ENCODE peak calls at places on chromosomes 4 and X, in four cellular contexts. R is fibroblast of mammary gland, F is brain microvascular endothelial cell, M is ovary. S is an unnamed sample.

GRCh38 chrX:64204252-64204651 is 1.3 kb downstream of the AMER1 start:
- DNase-seq in R (peak; percentile 1), F (no peak), M (peak; percentile 52), S (no peak)

GRCh38 chr4:107863850-107864371 is 39.2 kb downstream of the SGMS2 start:
- DNase-seq in R (peak; percentile 45), F (peak; percentile 74), M (no peak), S (no peak)

GRCh38 chr4:77734928-77735327 is 84.2 kb downstream of the CNOT6L start:
- DNase-seq in R (peak; percentile 63), F (peak; percentile 77), M (no peak), S (peak; percentile 46)

GRCh38 chr4:98332017-98332416 is 70.8 kb downstream of the RAP1GDS1 start:
- DNase-seq in R (no peak), F (no peak), M (no peak), S (no peak)

GRCh38 chrX:54641530-54641929 is 111.5 kb downstream of the GNL3L start:
- DNase-seq in R (peak; percentile 7), F (no peak), M (no peak), S (no peak)

GRCh38 chr4:41331224-41331623 is 74.5 kb downstream of the UCHL1 start:
- DNase-seq in R (no peak), F (no peak), M (no peak), S (no peak)

GRCh38 chrX:46735625-46736024 is 23.3 kb downstream of the SLC9A7 start:
- DNase-seq in R (no peak), F (no peak), M (no peak), S (no peak)

GRCh38 chrX:16882702-16883486 is 12.7 kb upstream of the RBBP7 start:
- DNase-seq in R (peak; percentile 69), F (peak; percentile 78), M (peak; percentile 60), S (peak; percentile 17)

GRCh38 chr4:140152015-140152703 is 1.8 kb downstream of the MAML3 start:
- DNase-seq in R (no peak), F (no peak), M (peak; percentile 84), S (no peak)

GRCh38 chr4:124334119-124334518 is 378.4 kb downstream of the ANKRD50 start:
- DNase-seq in R (peak; percentile 93), F (peak; percentile 83), M (no peak), S (peak; percentile 80)

GRCh38 chrX:7133036-7133412 is 14.5 kb upstream of the STS start:
- DNase-seq in R (peak; percentile 37), F (no peak), M (no peak), S (no peak)

GRCh38 chrX:150680974-150681373 is 12.2 kb upstream of the MTMR1 start:
- DNase-seq in R (peak; percentile 23), F (no peak), M (peak; percentile 18), S (no peak)

GRCh38 chr4:106671711-106672110 is 303.1 kb upstream of the GIMD1 start:
- DNase-seq in R (peak; percentile 21), F (peak; percentile 31), M (no peak), S (no peak)

GRCh38 chr4:37827030-37827705 is 682 bp downstream of the PGM2 start:
- DNase-seq in R (peak; percentile 76), F (peak; percentile 68), M (no peak), S (no peak)

GRCh38 chr4:15717126-15717525 is 14.3 kb downstream of the BST1 start:
- DNase-seq in R (no peak), F (peak; percentile 24), M (no peak), S (no peak)

GRCh38 chrX:107659768-107660167 is 31.5 kb downstream of the PRPS1 start:
- DNase-seq in R (peak; percentile 73), F (peak; percentile 33), M (no peak), S (no peak)
- TF ChIP-seq CTCF in R (peak; percentile 88), F (peak; percentile 79), M (peak; percentile 49), S (peak; percentile 79)

GRCh38 chr4:178395798-178396197 is 953.6 kb upstream of the AGA start:
- DNase-seq in R (no peak), F (no peak), M (no peak), S (no peak)
- H3K4me3 ChIP-seq in R (no peak overlapping the region), F (no peak overlapping the region), M (no peak overlapping the region), S (no peak overlapping the region)

GRCh38 chrX:49106296-49106695 is 17.2 kb downstream of the GPKOW start:
- DNase-seq in R (no peak), F (no peak), M (no peak), S (no peak)

GRCh38 chrX:49103637-49104036 is 19.9 kb downstream of the GPKOW start:
- DNase-seq in R (no peak), F (no peak), M (no peak), S (no peak)

GRCh38 chrX:49100704-49101628 is 21.3 kb upstream of the WDR45 start:
- DNase-seq in R (peak; percentile 90), F (peak; percentile 86), M (peak; percentile 84), S (peak; percentile 44)

GRCh38 chrX:49102221-49102620 is 21.3 kb downstream of the GPKOW start:
- DNase-seq in R (no peak), F (no peak), M (no peak), S (no peak)

GRCh38 chrX:49101629-49101984 is 21.9 kb upstream of the WDR45 start:
- DNase-seq in R (no peak), F (no peak), M (no peak), S (no peak)
- TF ChIP-seq CTCF in R (no peak), F (peak; percentile 30), M (no peak), S (no peak)

GRCh38 chrX:1231850-1232505 is 19.5 kb upstream of the CRLF2 start:
- DNase-seq in R (no peak), F (no peak), M (no peak), S (no peak)
- H3K4me3 ChIP-seq in R (no peak overlapping the region), F (no peak overlapping the region), M (no peak overlapping the region), S (no peak overlapping the region)

DNA sequence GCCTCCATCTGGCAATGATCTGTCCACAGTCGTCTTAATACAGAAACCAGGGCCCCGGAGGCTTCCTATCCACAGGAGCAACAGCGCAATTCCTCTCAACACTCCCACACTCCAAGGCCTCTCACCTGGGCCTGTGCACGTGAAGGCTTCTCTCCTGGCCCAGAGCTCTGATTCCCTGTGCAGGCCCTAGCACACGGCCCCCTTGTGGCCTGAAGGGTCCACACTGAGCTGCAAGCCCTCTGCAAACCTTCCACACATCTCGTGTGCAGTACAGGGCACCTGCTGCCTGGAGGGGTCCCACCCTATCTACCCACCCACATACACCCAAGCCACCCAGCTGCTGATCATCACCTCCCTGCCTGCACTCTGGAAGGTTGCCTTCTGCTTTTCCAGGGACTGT is 150.1 kb upstream of the NUDT10 start:
- DNase-seq in R (no peak), F (no peak), M (no peak), S (no peak)
- TF ChIP-seq CTCF in R (no peak), F (no peak), M (no peak), S (no peak)

GRCh38 chrX:31870267-31870666 is 798.4 kb upstream of the FTHL17 start:
- DNase-seq in R (no peak), F (no peak), M (no peak), S (no peak)

GRCh38 chrX:31871989-31872388 is 800.1 kb upstream of the FTHL17 start:
- DNase-seq in R (no peak), F (peak; percentile 33), M (peak; percentile 30), S (no peak)
- H3K4me3 ChIP-seq in R (no peak overlapping the region), F (no peak overlapping the region), M (no peak overlapping the region), S (no peak overlapping the region)